ENCODE peak calls at places on chromosomes 1 and 21, in nine cellular contexts. R, D, Q, J, A, L, H, Z and T are unnamed samples.

GRCh38 chr1:31785020-31785946 is 21.1 kb upstream of the ADGRB2 start:
- DNase-seq in A (no peak), L (no peak), R (no peak), J (no peak), Z (no peak), H (no peak), D (no peak), Q (no peak), T (no peak)

GRCh38 chr1:29657816-29658215 is 421.5 kb downstream of the PTPRU start:
- DNase-seq in A (no peak), H (no peak), Z (no peak), Q (no peak), R (no peak), D (no peak), L (no peak), J (no peak), T (no peak)

GRCh38 chr1:211281322-211282022 is 22.3 kb downstream of the RCOR3 start:
- DNase-seq in J (peak), R (peak), D (no peak), Z (no peak), L (no peak), A (no peak), Q (no peak), H (no peak), T (no peak)

GRCh38 chr21:44650973-44651675 is 3.3 kb downstream of the KRTAP12-4 start:
- DNase-seq in A (no peak), Q (no peak), Z (no peak), L (no peak), J (no peak), D (no peak), H (no peak), R (no peak), T (no peak)

GRCh38 chr1:31479801-31480200 is 66.8 kb downstream of the SERINC2 start:
- DNase-seq in A (no peak), Z (no peak), Q (no peak), J (no peak), H (no peak), D (no peak), R (no peak), L (no peak), T (no peak)

GRCh38 chr1:165287781-165288180 is 68.7 kb downstream of the LMX1A start:
- DNase-seq in A (no peak), L (no peak), R (no peak), Z (no peak), Q (no peak), H (no peak), D (no peak), J (no peak), T (no peak)

GRCh38 chr1:207259391-207259790 is 62.1 kb upstream of the CD55 start:
- DNase-seq in Z (no peak), L (no peak), Q (no peak), A (peak), J (peak), R (peak), D (no peak), H (no peak), T (no peak)

GRCh38 chr1:1144122-1144842 is 28.4 kb upstream of the C1orf159 start:
- DNase-seq in D (peak), L (peak), R (no peak), J (peak), A (no peak), Q (peak), Z (no peak), H (no peak), T (no peak)

GRCh38 chr1:171017431-171017830 is 73.3 kb upstream of the FMO3 start:
- DNase-seq in D (no peak), J (peak), Z (no peak), Q (no peak), R (no peak), A (no peak), H (no peak), L (no peak), T (no peak)

GRCh38 chr1:6148497-6149241 is 31.5 kb downstream of the CHD5 start:
- DNase-seq in H (peak), Z (peak), A (peak), D (peak), L (peak), Q (peak), J (peak), R (peak), T (peak)

GRCh38 chr1:911875-912739 is 11.6 kb upstream of the SAMD11 start:
- DNase-seq in Z (no peak), L (no peak), J (peak), H (no peak), D (no peak), R (no peak), A (no peak), Q (no peak), T (no peak)

GRCh38 chr1:24391882-24392603 is 21.5 kb downstream of the STPG1 start:
- DNase-seq in R (peak), Q (peak), J (peak), H (peak), A (peak), L (peak), Z (peak), D (peak), T (peak)